ENCODE peak calls at places on chromosomes 1 and 21, in seven cellular contexts. X is NCI-H774; V is T-cell; U is PC-9; I is naive thymus-derived CD8-positive, alpha-beta T cell; W is GF-D8; Z is stimulated activated naive CD4-positive, alpha-beta T cell treated with Interleukin-2 at 50 U/mL for 16 hours. E is an unnamed sample.

GRCh38 chr21:37006521-37007291 is at the start of gene RIPPLY3:
- DNase-seq in V (no peak), Z (no peak), I (no peak), W (no peak), X (peak; percentile 20), U (no peak), E (no peak)

GRCh38 chr1:192565946-192566345 is 9.6 kb upstream of the RGS1 start:
- DNase-seq in U (no peak), I (no peak), V (no peak), W (no peak), Z (no peak), X (no peak), E (no peak)

GRCh38 chr1:24318238-24318987 is 744 bp upstream of the GRHL3 start:
- DNase-seq in V (no peak), I (no peak), X (no peak), U (no peak), Z (no peak), W (no peak), E (no peak)

GRCh38 chr1:27650527-27651175 is 15.7 kb upstream of the FGR start:
- DNase-seq in W (peak; percentile 57), U (peak; percentile 64), X (no peak), I (no peak), V (no peak), Z (no peak), E (no peak)

GRCh38 chr1:238552271-238552670 is 661.5 kb upstream of the ZP4 start:
- DNase-seq in I (no peak), U (no peak), W (no peak), Z (no peak), X (no peak), V (no peak), E (no peak)

GRCh38 chr1:236451796-236452373 is 57.8 kb downstream of the EDARADD start:
- DNase-seq in I (no peak), U (no peak), V (no peak), X (no peak), Z (no peak), W (no peak), E (no peak)

GRCh38 chr1:221636096-221636495 is 105.8 kb downstream of the DUSP10 start:
- DNase-seq in X (no peak), U (no peak), W (no peak), V (no peak), Z (no peak), I (no peak), E (no peak)

GRCh38 chr1:165686121-165686970 is 12.0 kb downstream of the ALDH9A1 start:
- DNase-seq in U (no peak), V (no peak), X (no peak), Z (no peak), I (no peak), W (peak; percentile 3), E (no peak)